ENCODE peak calls at places on chromosomes 13 and 19, in six cellular contexts. A is effector CD4-positive, alpha-beta T cell; P is NCI-H524; F is WERI-Rb-1; H is EL; U is stimulated activated naive B cell treated with anti-CD40 and anti-IgM and Interleukin-4, amounts not matched to agents 10 μg/mL and 1 μg/mL and 100 μg/mL, for 72 hours. V is an unnamed sample.

GRCh38 chr13:42740753-42741152 is 40.6 kb upstream of the FAM216B start:
- DNase-seq in A (no peak), P (no peak), F (no peak), H (no peak), U (no peak), V (no peak)

GRCh38 chr19:11556634-11557420 is 2.2 kb downstream of the ELOF1 start:
- DNase-seq in A (no peak), P (no peak), F (no peak), H (no peak), U (no peak), V (no peak)

GRCh38 chr13:43023244-43023931 is at the start of gene DNAJC15:
- DNase-seq in A (peak; percentile 34), P (peak; percentile 66), F (peak; percentile 68), H (peak; percentile 85), U (peak; percentile 85), V (no peak)

GRCh38 chr13:29810145-29810742 is 40.2 kb downstream of the UBL3 start:
- DNase-seq in A (no peak), P (peak; percentile 16), F (no peak), H (no peak), U (no peak), V (no peak)

GRCh38 chr13:97109841-97110492 is 112.2 kb upstream of the MBNL2 start:
- DNase-seq in A (peak; percentile 71), P (peak; percentile 55), F (peak; percentile 93), H (peak; percentile 89), U (peak; percentile 67), V (peak; percentile 52)

GRCh38 chr19:31110331-31110730 is 238.9 kb downstream of the TSHZ3 start:
- DNase-seq in A (no peak), P (no peak), F (peak; percentile 46), H (peak; percentile 33), U (no peak), V (no peak)

GRCh38 chr13:38283346-38283745 is 66.3 kb upstream of the UFM1 start:
- DNase-seq in A (no peak), P (no peak), F (no peak), H (no peak), U (no peak), V (no peak)

GRCh38 chr19:45816236-45817009 is 1.3 kb upstream of the RSPH6A start:
- DNase-seq in A (no peak), P (no peak), F (no peak), H (no peak), U (no peak), V (no peak)

GRCh38 chr13:113856716-113857065 is 7.2 kb downstream of the GAS6 start:
- DNase-seq in A (no peak), P (no peak), F (no peak), H (peak; percentile 85), U (no peak), V (no peak)

GRCh38 chr13:46295531-46296464 is 84.1 kb downstream of the LRRC63 start:
- DNase-seq in A (peak; percentile 56), P (no peak), F (no peak), H (peak; percentile 90), U (peak; percentile 31), V (peak; percentile 94)

GRCh38 chr19:13526552-13526951 is 20.3 kb upstream of the CACNA1A start:
- DNase-seq in A (no peak), P (no peak), F (no peak), H (peak; percentile 27), U (no peak), V (no peak)

GRCh38 chr13:97889803-97890202 is 63.7 kb upstream of the IPO5 start:
- DNase-seq in A (no peak), P (no peak), F (no peak), H (peak; percentile 28), U (no peak), V (no peak)

GRCh38 chr19:49713236-49713845 is 22.4 kb downstream of the CPT1C start:
- DNase-seq in A (no peak), P (no peak), F (no peak), H (no peak), U (no peak), V (no peak)

GRCh38 chr13:74206061-74206561 is 71.9 kb upstream of the KLF12 start:
- DNase-seq in A (no peak), P (no peak), F (no peak), H (peak; percentile 92), U (no peak), V (peak; percentile 83)

GRCh38 chr13:67139551-67139950 is 90.6 kb downstream of the PCDH9 start:
- DNase-seq in A (no peak), P (peak; percentile 68), F (no peak), H (no peak), U (no peak), V (no peak)

GRCh38 chr13:95660981-95661581 is 15.9 kb upstream of the DNAJC3 start:
- DNase-seq in A (no peak), P (no peak), F (peak; percentile 51), H (peak; percentile 55), U (no peak), V (no peak)

GRCh38 chr19:34452671-34453253 is 24.6 kb downstream of the UBA2 start:
- DNase-seq in A (no peak), P (no peak), F (no peak), H (peak; percentile 30), U (no peak), V (peak; percentile 31)

GRCh38 chr19:1736280-1736679 is 17.0 kb upstream of the ONECUT3 start:
- DNase-seq in A (no peak), P (no peak), F (no peak), H (no peak), U (no peak), V (no peak)

GRCh38 chr19:4749870-4750269 is 26.2 kb upstream of the DPP9 start:
- DNase-seq in A (no peak), P (no peak), F (no peak), H (no peak), U (no peak), V (no peak)

V was measured in AG04449.